ENCODE peak calls at places on chromosome 11, in five cellular contexts. M is AG20443, T is heart right ventricle, O is NCI-H1105 treated with DMSO at 0.1 percent for 48 hours, R is kidney epithelial cell. X is an unnamed sample.
A peak's percentile ranks its signal among the peaks of the same experiment; 100 is the strongest.

GRCh38 chr11:57938351-57938750 is 85.3 kb upstream of the OR9Q1 start:
- DNase-seq in M (no peak), T (no peak), O (no peak), R (no peak), X (no peak)

GRCh38 chr11:131136476-131136875 is 220.2 kb upstream of the SNX19 start:
- DNase-seq in M (no peak), T (no peak), O (no peak), R (no peak), X (no peak)

GRCh38 chr11:77658213-77659013 is 20.8 kb upstream of the CLNS1A start:
- DNase-seq in M (peak; percentile 53), T (no peak), O (no peak), R (no peak), X (no peak)

GRCh38 chr11:11787305-11788066 is 54.3 kb upstream of the USP47 start:
- DNase-seq in M (peak; percentile 75), T (peak; percentile 57), O (peak; percentile 65), R (no peak), X (peak; percentile 58)

GRCh38 chr11:123188508-123189165 is 6.4 kb downstream of the CLMP start:
- DNase-seq in M (peak; percentile 54), T (no peak), O (no peak), R (no peak), X (no peak)

GRCh38 chr11:35932641-35933571 is 11.0 kb upstream of the LDLRAD3 start:
- DNase-seq in M (no peak), T (no peak), O (no peak), R (no peak), X (no peak)

GRCh38 chr11:3087821-3088800 is 30.9 kb upstream of the CARS1 start:
- DNase-seq in M (peak; percentile 9), T (no peak), O (no peak), R (no peak), X (no peak)

GRCh38 chr11:129144256-129144655 is 47.9 kb downstream of the ARHGAP32 start:
- DNase-seq in M (no peak), T (no peak), O (no peak), R (no peak), X (no peak)

GRCh38 chr11:6468712-6469495 is 4.8 kb downstream of the TRIM3 start:
- DNase-seq in M (peak; percentile 83), T (peak; percentile 89), O (peak; percentile 52), R (peak; percentile 53), X (peak; percentile 66)

GRCh38 chr11:68066742-68067141 is 27.9 kb downstream of the TCIRG1 start:
- DNase-seq in M (no peak), T (no peak), O (no peak), R (no peak), X (no peak)

GRCh38 chr11:9060700-9061111 is 30.7 kb downstream of the SCUBE2 start:
- DNase-seq in M (no peak), T (no peak), O (no peak), R (no peak), X (no peak)

GRCh38 chr11:44681698-44682097 is 45.1 kb upstream of the TSPAN18 start:
- DNase-seq in M (peak; percentile 71), T (no peak), O (no peak), R (peak; percentile 43), X (no peak)

GRCh38 chr11:16252373-16252772 is 104.0 kb downstream of the SOX6 start:
- DNase-seq in M (peak; percentile 9), T (no peak), O (no peak), R (no peak), X (no peak)

GRCh38 chr11:3122775-3123201 is 42.3 kb downstream of the OSBPL5 start:
- DNase-seq in M (no peak), T (peak; percentile 17), O (no peak), R (no peak), X (no peak)

X was measured in NCI-H748 treated with DMSO at 0.1 percent for 48 hours.